ENCODE peak calls at places on chromosomes 2 and 18, in five cellular contexts. M is CD4-positive, alpha-beta T cell; F is HFFc6; B is fibroblast of pulmonary artery; K is transverse colon. R is an unnamed sample.
A peak's percentile ranks its signal among the peaks of the same experiment; 100 is the strongest.

GRCh38 chr18:55320399-55321255 is 267.4 kb downstream of the TCF4 start:
- DNase-seq in M (no peak), F (no peak), B (no peak), K (no peak), R (no peak)

GRCh38 chr2:75589344-75590105 is 28.8 kb upstream of the EVA1A start:
- DNase-seq in M (no peak), F (peak; percentile 34), B (peak; percentile 55), K (no peak), R (no peak)

GRCh38 chr2:220499281-220499680 is 871.9 kb downstream of the SLC4A3 start:
- DNase-seq in M (no peak), F (peak; percentile 73), B (peak; percentile 52), K (no peak), R (no peak)

GRCh38 chr2:23390152-23390551 is 5.2 kb downstream of the KLHL29 start:
- DNase-seq in M (no peak), F (no peak), B (no peak), K (no peak), R (no peak)

GRCh38 chr2:52611757-52612156 is 1155.8 kb upstream of the CHAC2 start:
- DNase-seq in M (no peak), F (no peak), B (no peak), K (no peak), R (no peak)

GRCh38 chr18:12741351-12741750 is 38.5 kb downstream of the PSMG2 start:
- DNase-seq in M (no peak), F (peak; percentile 91), B (peak; percentile 9), K (no peak), R (no peak)

GRCh38 chr18:42392416-42392815 is 437.4 kb downstream of the PIK3C3 start:
- DNase-seq in M (no peak), F (no peak), B (no peak), K (no peak), R (no peak)

GRCh38 chr2:110204408-110205385 is at the start of gene NPHP1:
- DNase-seq in M (peak; percentile 78), F (peak; percentile 91), B (peak; percentile 86), K (peak; percentile 89), R (no peak)

GRCh38 chr2:165112133-165112573 is 91.7 kb downstream of the SCN3A start:
- DNase-seq in M (no peak), F (no peak), B (no peak), K (no peak), R (no peak)

GRCh38 chr2:9752441-9753275 is 90.6 kb upstream of the TAF1B start:
- DNase-seq in M (peak; percentile 74), F (peak; percentile 86), B (no peak), K (peak; percentile 43), R (no peak)

GRCh38 chr2:81324046-81324445 is 1019.5 kb upstream of the LRRTM1 start:
- DNase-seq in M (no peak), F (no peak), B (peak; percentile 7), K (no peak), R (no peak)

GRCh38 chr2:71070294-71071025 is 2.0 kb downstream of the NAGK start:
- DNase-seq in M (no peak), F (peak; percentile 34), B (peak; percentile 55), K (no peak), R (no peak)

GRCh38 chr2:57842531-57842930 is 204.1 kb upstream of the VRK2 start:
- DNase-seq in M (no peak), F (peak; percentile 56), B (no peak), K (no peak), R (no peak)

GRCh38 chr2:172427990-172428840 is 829 bp downstream of the ITGA6 start:
- DNase-seq in M (peak; percentile 64), F (no peak), B (no peak), K (peak; percentile 79), R (no peak)

GRCh38 chr18:65876310-65876709 is 125.5 kb downstream of the CDH7 start:
- DNase-seq in M (no peak), F (no peak), B (no peak), K (no peak), R (no peak)

GRCh38 chr2:86072271-86072858 is 33.3 kb downstream of the POLR1A start:
- DNase-seq in M (no peak), F (no peak), B (peak; percentile 39), K (peak; percentile 30), R (no peak)

GRCh38 chr2:112343827-112344585 is 68.6 kb downstream of the ZC3H6 start:
- DNase-seq in M (no peak), F (no peak), B (peak; percentile 2), K (no peak), R (no peak)

GRCh38 chr2:31404302-31404701 is 10.2 kb downstream of the XDH start:
- DNase-seq in M (no peak), F (no peak), B (no peak), K (no peak), R (no peak)

DNA sequence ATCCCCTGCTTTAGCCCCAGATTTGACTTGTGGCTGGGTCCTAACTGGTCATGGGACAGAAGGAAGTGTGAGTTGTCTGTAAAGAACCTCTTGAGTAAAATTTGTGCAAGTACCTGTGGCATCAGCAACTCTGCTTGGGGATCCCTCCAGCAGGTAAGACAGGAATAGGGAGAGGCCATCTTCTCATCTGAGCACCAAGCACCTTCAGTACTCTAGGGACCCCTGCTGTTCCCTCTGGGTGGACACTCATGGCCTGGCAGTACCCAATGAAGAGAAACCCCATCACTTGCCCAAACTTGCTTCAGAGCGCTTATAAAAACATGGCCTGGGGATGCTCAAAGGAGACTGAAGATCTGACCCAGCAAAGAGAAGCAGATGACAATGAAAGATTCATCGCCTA is 297.8 kb downstream of the SP3 start:
- DNase-seq in M (no peak), F (no peak), B (peak; percentile 23), K (no peak), R (no peak)
- TF ChIP-seq CTCF in M (no peak), F (peak; percentile 51), B (peak; percentile 24), K (no peak), R (peak; percentile 27)

GRCh38 chr2:157185828-157186227 is 71.7 kb upstream of the GALNT5 start:
- DNase-seq in M (no peak), F (peak; percentile 22), B (peak; percentile 68), K (no peak), R (no peak)
- TF ChIP-seq CTCF in M (no peak), F (peak; percentile 43), B (peak; percentile 31), K (no peak), R (peak; percentile 25)

GRCh38 chr2:219002395-219003266 is 9.4 kb upstream of the CRYBA2 start:
- DNase-seq in M (peak; percentile 37), F (no peak), B (peak; percentile 27), K (peak; percentile 87), R (no peak)

GRCh38 chr2:219001577-219002394 is 8.6 kb upstream of the CRYBA2 start:
- DNase-seq in M (peak; percentile 26), F (no peak), B (no peak), K (peak; percentile 91), R (no peak)

GRCh38 chr2:219003979-219004378 is 10.8 kb upstream of the CRYBA2 start:
- DNase-seq in M (no peak), F (no peak), B (no peak), K (no peak), R (no peak)

GRCh38 chr2:219001100-219001576 is 7.9 kb upstream of the CRYBA2 start:
- DNase-seq in M (no peak), F (no peak), B (no peak), K (no peak), R (no peak)

DNA sequence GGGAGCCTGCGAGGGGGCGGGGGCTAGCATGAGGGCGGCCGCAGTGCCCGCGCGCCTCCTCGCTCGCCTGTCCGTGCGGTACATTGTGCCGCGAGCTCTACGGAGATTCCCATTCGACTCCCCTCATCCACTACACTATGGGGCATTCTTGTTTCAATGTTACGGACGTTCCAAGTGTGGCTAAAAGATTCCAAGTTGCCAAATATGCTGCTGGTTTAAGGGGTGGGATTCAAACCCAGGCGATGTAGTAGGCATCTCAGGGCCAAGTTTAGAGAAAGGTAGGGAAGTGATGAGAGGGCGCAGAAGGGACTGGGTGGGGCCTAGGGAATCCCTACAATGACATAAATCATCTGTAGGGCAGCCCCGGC is 10.0 kb upstream of the CRYBA2 start:
- DNase-seq in M (no peak), F (no peak), B (no peak), K (no peak), R (no peak)
- TF ChIP-seq CTCF in M (no peak), F (no peak), B (no peak), K (peak; percentile 52), R (no peak)

GRCh38 chr2:176115883-176116813 is at the start of gene HOXD10:
- DNase-seq in M (no peak), F (no peak), B (no peak), K (peak; percentile 75), R (peak; percentile 67)
- TF ChIP-seq CTCF in M (no peak), F (no peak), B (no peak), K (peak; percentile 37), R (no peak)

DNA sequence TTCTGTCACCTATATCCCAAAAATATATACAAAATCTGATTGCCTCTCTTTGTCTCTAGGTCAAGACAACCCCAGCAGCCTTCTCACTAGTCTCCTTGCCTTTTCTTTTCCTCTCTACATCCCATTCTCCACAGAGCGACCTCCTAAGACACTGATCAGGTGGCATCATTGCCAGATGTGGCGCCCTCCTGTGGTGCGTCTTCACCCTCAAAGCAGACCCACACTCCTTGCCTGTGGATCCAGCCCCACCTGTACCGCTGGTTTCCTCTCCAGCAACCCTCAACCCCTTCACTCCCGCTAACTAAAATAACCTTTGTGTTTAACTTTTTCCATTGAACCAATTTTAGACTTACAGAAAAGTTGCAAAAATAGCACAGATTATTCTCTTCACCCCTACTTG is 273.3 kb downstream of the GLI2 start:
- DNase-seq in M (no peak), F (no peak), B (no peak), K (no peak), R (no peak)
- TF ChIP-seq CTCF in M (no peak), F (peak; percentile 59), B (peak; percentile 37), K (no peak), R (peak; percentile 57)

GRCh38 chr2:106562232-106562631 is 75.1 kb downstream of the CD8B2 start:
- DNase-seq in M (no peak), F (no peak), B (no peak), K (no peak), R (no peak)
- TF ChIP-seq CTCF in M (no peak), F (no peak), B (no peak), K (no peak), R (no peak)

GRCh38 chr2:96305091-96305978 is at the start of gene SNRNP200:
- DNase-seq in M (peak; percentile 90), F (peak; percentile 74), B (peak; percentile 80), K (peak; percentile 93), R (peak; percentile 90)
- TF ChIP-seq CTCF in M (no peak), F (no peak), B (no peak), K (no peak), R (no peak)